ENCODE peak calls at places on chromosomes 12 and 14, in four cellular contexts. B is B cell, C is Caco-2, M is Panc1. G is an unnamed sample.

GRCh38 chr12:54222609-54223008 is 33.8 kb upstream of the SMUG1 start:
- DNase-seq in B (no peak), M (no peak), C (no peak), G (no peak)

GRCh38 chr14:84234281-84234680 is 1295.7 kb upstream of the FLRT2 start:
- DNase-seq in C (no peak), B (no peak), M (no peak), G (no peak)

GRCh38 chr14:76195003-76195402 is 43.3 kb downstream of the GPATCH2L start:
- DNase-seq in C (no peak), B (no peak), M (no peak), G (no peak)

GRCh38 chr12:12835378-12836145 is 22.4 kb downstream of the DDX47 start:
- DNase-seq in C (peak), B (no peak), M (no peak), G (no peak)

GRCh38 chr12:108589028-108589839 is 8.7 kb downstream of the TMEM119 start:
- DNase-seq in B (no peak), M (no peak), C (no peak), G (no peak)

GRCh38 chr12:121114019-121114639 is 18.5 kb upstream of the P2RX7 start:
- DNase-seq in C (no peak), B (no peak), M (no peak), G (no peak)

GRCh38 chr12:122687091-122687490 is 16.1 kb downstream of the HCAR2 start:
- DNase-seq in M (no peak), C (no peak), B (no peak), G (no peak)

GRCh38 chr12:115528466-115528865 is 749.0 kb downstream of the MED13L start:
- DNase-seq in B (no peak), C (no peak), M (no peak), G (no peak)

GRCh38 chr14:81446279-81447007 is 46.3 kb upstream of the STON2 start:
- DNase-seq in B (no peak), M (no peak), C (no peak), G (no peak)

GRCh38 chr14:22887260-22887989 is 4.4 kb downstream of the REM2 start:
- DNase-seq in C (peak), M (peak), B (peak), G (peak)

GRCh38 chr14:22147716-22148115 is 441.3 kb downstream of the DAD1 start:
- DNase-seq in B (no peak), M (no peak), C (no peak), G (no peak)

GRCh38 chr12:116126610-116127009 is 150.9 kb downstream of the MED13L start:
- DNase-seq in B (no peak), C (no peak), M (no peak), G (no peak)

GRCh38 chr12:20602671-20603402 is 92.3 kb upstream of the SLCO1C1 start:
- DNase-seq in C (no peak), B (no peak), M (no peak), G (no peak)

GRCh38 chr12:76543831-76544347 is 15.7 kb downstream of the OSBPL8 start:
- DNase-seq in M (no peak), B (no peak), C (no peak), G (no peak)

GRCh38 chr14:95062946-95063345 is 94.4 kb downstream of the DICER1 start:
- DNase-seq in M (no peak), C (no peak), B (no peak), G (no peak)

GRCh38 chr12:65937181-65937641 is 112.9 kb downstream of the HMGA2 start:
- DNase-seq in B (no peak), C (no peak), M (no peak), G (no peak)

GRCh38 chr12:89189448-89189847 is 162.9 kb downstream of the DUSP6 start:
- DNase-seq in B (no peak), C (no peak), M (no peak), G (no peak)

GRCh38 chr14:55556929-55557623 is 22.9 kb upstream of the KTN1 start:
- DNase-seq in M (no peak), C (no peak), B (no peak), G (no peak)

GRCh38 chr14:67883717-67884116 is 64.1 kb downstream of the RAD51B start:
- DNase-seq in M (no peak), C (no peak), B (no peak), G (no peak)

GRCh38 chr12:53302903-53303302 is 3.4 kb downstream of the MYG1 start:
- DNase-seq in C (no peak), M (no peak), B (no peak), G (no peak)

GRCh38 chr14:34693228-34693939 is 21.0 kb downstream of the CFL2 start:
- DNase-seq in M (no peak), C (peak), B (no peak), G (no peak)

GRCh38 chr14:94062344-94062904 is 18.6 kb downstream of the DDX24 start:
- DNase-seq in M (no peak), C (no peak), B (no peak), G (no peak)

GRCh38 chr12:120971299-120972180 is 6.8 kb upstream of the HNF1A start:
- DNase-seq in B (peak), C (no peak), M (peak), G (peak)

GRCh38 chr12:1471224-1471623 is 123.2 kb downstream of the FBXL14 start:
- DNase-seq in C (no peak), M (no peak), B (no peak), G (no peak)

GRCh38 chr12:124687695-124688301 is 120.4 kb upstream of the NCOR2 start:
- DNase-seq in C (no peak), B (no peak), M (no peak), G (no peak)

GRCh38 chr12:89320735-89321134 is 31.6 kb downstream of the DUSP6 start:
- DNase-seq in B (no peak), M (no peak), C (no peak), G (no peak)

GRCh38 chr12:130715996-130716917 is at the start of gene RIMBP2:
- DNase-seq in B (no peak), C (no peak), M (no peak), G (no peak)

GRCh38 chr12:76530531-76530930 is 29.0 kb downstream of the OSBPL8 start:
- DNase-seq in M (no peak), C (no peak), B (no peak), G (no peak)

GRCh38 chr12:95218164-95218851 is 701 bp downstream of the VEZT start:
- DNase-seq in M (no peak), B (peak), C (no peak), G (no peak)

DNA sequence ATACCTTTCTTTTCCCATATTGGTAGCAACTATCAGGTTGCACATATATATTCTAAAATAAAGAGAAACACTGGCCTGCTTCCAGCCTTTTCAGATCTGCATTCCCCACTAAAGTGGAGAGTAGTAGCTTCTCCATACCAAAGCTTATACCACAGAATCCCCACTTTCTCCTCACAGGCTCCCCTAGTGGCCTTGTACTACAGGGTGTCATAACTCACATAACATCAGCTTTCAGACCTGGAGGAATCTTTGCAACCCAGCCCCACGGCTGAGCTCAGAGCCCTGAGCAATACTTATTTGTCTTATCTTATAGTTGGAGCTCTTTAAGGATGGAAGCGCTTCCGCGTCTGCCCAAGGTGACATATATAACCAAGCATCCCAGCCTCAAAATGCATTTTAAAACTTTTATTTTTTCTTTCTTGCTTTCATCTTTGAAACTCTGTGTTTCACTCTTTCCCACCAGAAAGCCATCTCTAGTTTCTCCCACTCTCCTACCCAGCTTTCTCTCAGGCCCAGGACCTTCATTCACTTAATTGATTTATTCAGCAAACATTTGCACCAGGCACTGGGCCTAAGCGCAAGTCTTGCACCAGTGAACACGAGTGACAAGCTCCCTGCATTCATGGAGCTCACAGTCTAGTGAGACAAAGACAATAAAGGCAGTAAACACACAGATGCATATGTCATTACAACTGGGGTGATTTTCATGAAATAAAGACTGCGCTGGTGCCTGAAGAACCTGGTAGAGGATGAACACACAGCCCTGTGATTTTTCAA is 254.7 kb downstream of the IPO8 start:
- DNase-seq in B (no peak), M (no peak), C (peak), G (no peak)
- TF ChIP-seq CTCF in B (no peak), M (peak), C (peak), G (no peak)

DNA sequence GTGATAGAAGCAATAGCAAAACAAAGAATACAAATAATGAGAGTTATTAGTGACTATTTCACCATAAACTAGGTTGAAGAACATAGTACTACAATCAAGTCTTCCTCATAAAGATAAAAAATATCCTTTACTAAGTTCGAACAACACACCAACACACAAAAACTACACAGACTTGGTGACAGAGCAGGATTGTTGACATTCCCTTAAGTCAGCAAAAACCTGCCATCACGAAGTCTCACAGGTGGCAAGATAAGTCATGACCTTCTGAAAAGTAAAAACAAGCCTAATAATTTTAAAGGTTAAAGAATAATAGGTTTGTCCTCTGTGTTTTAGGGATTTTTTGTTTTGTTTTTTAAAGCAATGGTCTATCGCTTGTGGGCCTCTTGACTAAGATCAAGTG is 173.0 kb downstream of the SEC23A start:
- DNase-seq in M (no peak), B (no peak), C (no peak), G (no peak)
- TF ChIP-seq CTCF in M (no peak), B (no peak), C (no peak), G (no peak)

GRCh38 chr12:27969901-27970390 is 2.6 kb downstream of the PTHLH start:
- DNase-seq in C (peak), M (no peak), B (no peak), G (peak)

GRCh38 chr12:27970981-27971489 is 1.5 kb downstream of the PTHLH start:
- DNase-seq in M (no peak), B (no peak), C (no peak), G (peak)

GRCh38 chr12:27971606-27972005 is 927 bp downstream of the PTHLH start:
- DNase-seq in B (no peak), C (no peak), M (no peak), G (peak)

GRCh38 chr12:27969011-27969900 is 3.3 kb downstream of the PTHLH start:
- DNase-seq in B (no peak), M (no peak), C (no peak), G (peak)

GRCh38 chr12:27970391-27970980 is 2.0 kb downstream of the PTHLH start:
- DNase-seq in M (no peak), B (no peak), C (no peak), G (peak)
- TF ChIP-seq CTCF in M (no peak), B (no peak), C (no peak), G (no peak)

GRCh38 chr12:27840229-27840999 is 60.4 kb upstream of the MANSC4 start:
- DNase-seq in C (no peak), M (no peak), B (no peak), G (no peak)
- TF ChIP-seq CTCF in C (no peak), M (peak), B (no peak), G (no peak)

G was measured in GM20000.